ENCODE peak calls at places on chromosomes 3 and 15, in five cellular contexts. One of them, this sample, is unnamed.

GRCh38 chr15:89805241-89806216 is 9.1 kb downstream of the ANPEP start:
- DNase-seq in CD8-positive, alpha-beta memory T cell: no peak
- DNase-seq in naive thymus-derived CD4-positive, alpha-beta T cell: no peak
- DNase-seq in cardiac fibroblast: no peak
- DNase-seq in fibroblast of the aortic adventitia: no peak
- DNase-seq in this sample: no peak

GRCh38 chr15:73900129-73900712 is 26.0 kb upstream of the LOXL1 start:
- DNase-seq in fibroblast of the aortic adventitia: peak
- DNase-seq in cardiac fibroblast: no peak
- DNase-seq in naive thymus-derived CD4-positive, alpha-beta T cell: no peak
- DNase-seq in CD8-positive, alpha-beta memory T cell: no peak
- DNase-seq in this sample: no peak

GRCh38 chr3:193800138-193801043 is 207.4 kb downstream of the OPA1 start:
- DNase-seq in fibroblast of the aortic adventitia: no peak
- DNase-seq in naive thymus-derived CD4-positive, alpha-beta T cell: no peak
- DNase-seq in cardiac fibroblast: no peak
- DNase-seq in CD8-positive, alpha-beta memory T cell: no peak
- DNase-seq in this sample: no peak

GRCh38 chr3:66723231-66723630 is 222.4 kb upstream of the LRIG1 start:
- DNase-seq in cardiac fibroblast: peak
- DNase-seq in CD8-positive, alpha-beta memory T cell: no peak
- DNase-seq in naive thymus-derived CD4-positive, alpha-beta T cell: no peak
- DNase-seq in fibroblast of the aortic adventitia: peak
- DNase-seq in this sample: no peak

GRCh38 chr3:72123908-72124441 is 339.0 kb upstream of the PROK2 start:
- DNase-seq in naive thymus-derived CD4-positive, alpha-beta T cell: no peak
- DNase-seq in fibroblast of the aortic adventitia: peak
- DNase-seq in cardiac fibroblast: peak
- DNase-seq in CD8-positive, alpha-beta memory T cell: no peak
- DNase-seq in this sample: no peak

GRCh38 chr3:47406762-47407149 is 25.9 kb downstream of the PTPN23 start:
- DNase-seq in CD8-positive, alpha-beta memory T cell: no peak
- DNase-seq in fibroblast of the aortic adventitia: no peak
- DNase-seq in naive thymus-derived CD4-positive, alpha-beta T cell: no peak
- DNase-seq in cardiac fibroblast: no peak
- DNase-seq in this sample: no peak

GRCh38 chr3:175356899-175357324 is 497.8 kb downstream of the NAALADL2 start:
- DNase-seq in cardiac fibroblast: peak
- DNase-seq in naive thymus-derived CD4-positive, alpha-beta T cell: no peak
- DNase-seq in fibroblast of the aortic adventitia: peak
- DNase-seq in CD8-positive, alpha-beta memory T cell: no peak
- DNase-seq in this sample: no peak

GRCh38 chr3:43248194-43248593 is 38.1 kb upstream of the SNRK start:
- DNase-seq in naive thymus-derived CD4-positive, alpha-beta T cell: no peak
- DNase-seq in fibroblast of the aortic adventitia: no peak
- DNase-seq in cardiac fibroblast: no peak
- DNase-seq in CD8-positive, alpha-beta memory T cell: no peak
- DNase-seq in this sample: no peak

GRCh38 chr15:48395532-48396011 is 64.3 kb downstream of the DUT start:
- DNase-seq in naive thymus-derived CD4-positive, alpha-beta T cell: no peak
- DNase-seq in cardiac fibroblast: peak
- DNase-seq in fibroblast of the aortic adventitia: peak
- DNase-seq in CD8-positive, alpha-beta memory T cell: no peak
- DNase-seq in this sample: no peak

GRCh38 chr15:40695469-40695910 is 516 bp downstream of the RAD51 start:
- DNase-seq in naive thymus-derived CD4-positive, alpha-beta T cell: no peak
- DNase-seq in CD8-positive, alpha-beta memory T cell: no peak
- DNase-seq in cardiac fibroblast: peak
- DNase-seq in fibroblast of the aortic adventitia: peak
- DNase-seq in this sample: no peak

GRCh38 chr3:54988302-54989022 is 60.6 kb upstream of the LRTM1 start:
- DNase-seq in fibroblast of the aortic adventitia: peak
- DNase-seq in CD8-positive, alpha-beta memory T cell: no peak
- DNase-seq in naive thymus-derived CD4-positive, alpha-beta T cell: no peak
- DNase-seq in cardiac fibroblast: peak
- DNase-seq in this sample: no peak

GRCh38 chr3:50531201-50531600 is 27.8 kb upstream of the CACNA2D2 start:
- DNase-seq in fibroblast of the aortic adventitia: no peak
- DNase-seq in CD8-positive, alpha-beta memory T cell: no peak
- DNase-seq in naive thymus-derived CD4-positive, alpha-beta T cell: no peak
- DNase-seq in cardiac fibroblast: no peak
- DNase-seq in this sample: no peak

GRCh38 chr15:77186518-77187095 is 115.7 kb upstream of the TSPAN3 start:
- DNase-seq in fibroblast of the aortic adventitia: peak
- DNase-seq in CD8-positive, alpha-beta memory T cell: no peak
- DNase-seq in cardiac fibroblast: peak
- DNase-seq in naive thymus-derived CD4-positive, alpha-beta T cell: peak
- DNase-seq in this sample: peak

GRCh38 chr15:63157891-63158431 is 684 bp upstream of the RPS27L start:
- DNase-seq in cardiac fibroblast: peak
- DNase-seq in CD8-positive, alpha-beta memory T cell: peak
- DNase-seq in fibroblast of the aortic adventitia: peak
- DNase-seq in naive thymus-derived CD4-positive, alpha-beta T cell: no peak
- DNase-seq in this sample: no peak

GRCh38 chr3:111321786-111322185 is 220.2 kb upstream of the CD96 start:
- DNase-seq in naive thymus-derived CD4-positive, alpha-beta T cell: no peak
- DNase-seq in CD8-positive, alpha-beta memory T cell: no peak
- DNase-seq in fibroblast of the aortic adventitia: no peak
- DNase-seq in cardiac fibroblast: no peak
- DNase-seq in this sample: no peak

GRCh38 chr15:68114356-68114755 is 60.2 kb downstream of the PIAS1 start:
- DNase-seq in fibroblast of the aortic adventitia: peak
- DNase-seq in naive thymus-derived CD4-positive, alpha-beta T cell: no peak
- DNase-seq in cardiac fibroblast: peak
- DNase-seq in CD8-positive, alpha-beta memory T cell: no peak
- DNase-seq in this sample: peak

GRCh38 chr3:5004319-5005152 is 25.3 kb downstream of the BHLHE40 start:
- DNase-seq in cardiac fibroblast: no peak
- DNase-seq in fibroblast of the aortic adventitia: no peak
- DNase-seq in naive thymus-derived CD4-positive, alpha-beta T cell: no peak
- DNase-seq in CD8-positive, alpha-beta memory T cell: no peak
- DNase-seq in this sample: no peak

GRCh38 chr3:155332668-155333160 is 39.2 kb upstream of the STRIT1 start:
- DNase-seq in CD8-positive, alpha-beta memory T cell: no peak
- DNase-seq in fibroblast of the aortic adventitia: no peak
- DNase-seq in naive thymus-derived CD4-positive, alpha-beta T cell: no peak
- DNase-seq in cardiac fibroblast: no peak
- DNase-seq in this sample: no peak

GRCh38 chr3:8793242-8793641 is 23.8 kb upstream of the OXTR start:
- DNase-seq in cardiac fibroblast: peak
- DNase-seq in naive thymus-derived CD4-positive, alpha-beta T cell: no peak
- DNase-seq in CD8-positive, alpha-beta memory T cell: no peak
- DNase-seq in fibroblast of the aortic adventitia: peak
- DNase-seq in this sample: no peak

GRCh38 chr15:97235285-97235985 is 725.1 kb upstream of the ARRDC4 start:
- DNase-seq in fibroblast of the aortic adventitia: peak
- DNase-seq in naive thymus-derived CD4-positive, alpha-beta T cell: peak
- DNase-seq in CD8-positive, alpha-beta memory T cell: no peak
- DNase-seq in cardiac fibroblast: peak
- DNase-seq in this sample: peak

GRCh38 chr3:56467108-56467507 is 1.2 kb downstream of the ERC2 start:
- DNase-seq in naive thymus-derived CD4-positive, alpha-beta T cell: peak
- DNase-seq in CD8-positive, alpha-beta memory T cell: no peak
- DNase-seq in fibroblast of the aortic adventitia: peak
- DNase-seq in cardiac fibroblast: peak
- DNase-seq in this sample: peak

DNA sequence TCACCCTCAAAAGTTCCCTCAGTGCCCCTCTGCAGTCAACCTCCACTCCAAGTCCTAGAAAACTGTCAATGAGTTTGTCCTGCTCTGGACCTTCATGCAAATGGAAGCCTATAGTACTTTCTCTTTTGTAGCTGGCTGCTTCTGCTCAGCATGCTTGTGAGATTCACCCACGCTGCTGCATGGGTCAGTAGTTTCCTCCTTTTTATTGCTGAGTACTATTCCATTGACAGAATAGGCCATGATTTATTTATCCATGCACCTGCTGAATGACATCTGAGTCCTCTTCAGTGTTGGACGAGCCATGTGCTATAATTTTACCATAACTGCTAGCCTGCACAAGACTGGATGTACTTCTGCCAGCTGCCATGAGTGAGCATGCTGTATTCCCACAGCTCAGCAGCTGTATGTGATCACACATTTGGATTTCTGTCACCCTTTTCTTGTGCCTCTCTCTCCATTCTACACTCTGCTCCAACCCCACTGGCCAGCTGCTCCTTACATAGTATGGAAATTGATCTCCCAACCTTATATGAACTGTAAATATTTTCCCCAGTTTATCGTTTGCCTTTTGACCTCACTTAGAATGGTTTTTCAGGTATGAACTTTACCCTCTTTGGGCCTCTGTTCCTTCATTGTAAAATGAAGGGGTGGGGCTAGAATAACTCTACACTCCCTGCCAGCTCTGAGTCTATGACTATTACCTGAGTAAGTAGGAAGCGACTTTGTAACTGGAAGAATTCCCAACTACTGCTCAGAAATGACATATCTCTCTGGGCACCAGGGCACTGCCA is 26.2 kb downstream of the CDCP1 start:
- DNase-seq in cardiac fibroblast: peak
- DNase-seq in CD8-positive, alpha-beta memory T cell: no peak
- DNase-seq in fibroblast of the aortic adventitia: no peak
- DNase-seq in naive thymus-derived CD4-positive, alpha-beta T cell: no peak
- DNase-seq in this sample: no peak
- H3K4me3 ChIP-seq in cardiac fibroblast: no peak
- H3K4me3 ChIP-seq in CD8-positive, alpha-beta memory T cell: no peak
- H3K4me3 ChIP-seq in fibroblast of the aortic adventitia: no peak
- H3K4me3 ChIP-seq in naive thymus-derived CD4-positive, alpha-beta T cell: no peak
- H3K4me3 ChIP-seq in this sample: no peak

GRCh38 chr15:74955017-74955416 is 1.6 kb downstream of the RPP25 start:
- DNase-seq in naive thymus-derived CD4-positive, alpha-beta T cell: no peak
- DNase-seq in CD8-positive, alpha-beta memory T cell: no peak
- DNase-seq in fibroblast of the aortic adventitia: no peak
- DNase-seq in cardiac fibroblast: no peak
- DNase-seq in this sample: no peak
- H3K4me3 ChIP-seq in naive thymus-derived CD4-positive, alpha-beta T cell: no peak
- H3K4me3 ChIP-seq in CD8-positive, alpha-beta memory T cell: no peak
- H3K4me3 ChIP-seq in fibroblast of the aortic adventitia: peak
- H3K4me3 ChIP-seq in cardiac fibroblast: peak
- H3K4me3 ChIP-seq in this sample: no peak

GRCh38 chr15:34795267-34796081 is at the start of gene ACTC1:
- DNase-seq in cardiac fibroblast: peak
- DNase-seq in CD8-positive, alpha-beta memory T cell: no peak
- DNase-seq in naive thymus-derived CD4-positive, alpha-beta T cell: no peak
- DNase-seq in fibroblast of the aortic adventitia: peak
- DNase-seq in this sample: no peak
- H3K4me3 ChIP-seq in cardiac fibroblast: peak
- H3K4me3 ChIP-seq in CD8-positive, alpha-beta memory T cell: no peak
- H3K4me3 ChIP-seq in naive thymus-derived CD4-positive, alpha-beta T cell: no peak
- H3K4me3 ChIP-seq in fibroblast of the aortic adventitia: peak
- H3K4me3 ChIP-seq in this sample: no peak

DNA sequence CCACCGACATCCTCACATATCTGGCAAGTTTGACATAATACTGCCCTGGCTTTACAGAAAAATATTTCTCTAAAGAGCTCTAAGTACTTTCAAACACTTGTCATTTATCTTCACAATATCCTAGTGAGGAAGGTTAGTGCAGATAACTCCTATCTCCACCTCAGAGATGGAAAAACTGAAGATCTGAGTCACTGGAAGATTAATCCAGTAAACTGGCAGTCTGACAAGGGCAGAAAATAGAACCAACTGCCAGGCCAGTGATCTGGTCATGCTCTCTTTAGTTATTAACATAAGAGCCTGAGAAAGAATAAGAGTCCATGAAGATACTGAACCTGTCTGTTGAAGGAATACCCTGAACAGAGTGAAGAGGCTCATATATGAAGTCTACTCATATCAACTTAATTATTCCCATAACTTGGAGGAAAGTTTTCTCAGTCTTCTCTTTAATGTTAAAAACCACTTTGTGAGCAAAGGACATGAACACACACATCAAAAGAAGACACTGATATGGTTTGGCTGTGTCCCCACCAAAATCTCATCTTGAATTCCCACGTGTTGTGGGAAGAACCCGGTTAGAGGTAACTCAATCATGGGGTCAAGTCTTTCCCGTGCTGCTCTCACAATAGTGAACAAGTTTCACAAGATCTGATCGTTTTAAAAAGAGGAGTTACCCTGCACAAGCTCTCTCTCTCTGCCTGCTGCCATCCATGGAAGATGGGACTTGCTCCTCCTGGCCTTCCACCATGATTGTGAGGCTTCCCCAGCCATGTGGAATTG is 61.4 kb downstream of the GOLIM4 start:
- DNase-seq in cardiac fibroblast: peak
- DNase-seq in fibroblast of the aortic adventitia: peak
- DNase-seq in CD8-positive, alpha-beta memory T cell: no peak
- DNase-seq in naive thymus-derived CD4-positive, alpha-beta T cell: no peak
- DNase-seq in this sample: no peak
- H3K4me3 ChIP-seq in cardiac fibroblast: no peak
- H3K4me3 ChIP-seq in fibroblast of the aortic adventitia: no peak
- H3K4me3 ChIP-seq in CD8-positive, alpha-beta memory T cell: no peak
- H3K4me3 ChIP-seq in naive thymus-derived CD4-positive, alpha-beta T cell: no peak
- H3K4me3 ChIP-seq in this sample: no peak

This sample was measured in Jurkat, Clone E6-1.